ENCODE peak calls at places on chromosomes 4 and X, in six cellular contexts. N, R, Z, I, S and Q are unnamed samples.

GRCh38 chr4:177460460-177460859 is 18.2 kb upstream of the AGA start:
- DNase-seq in N (no peak), R (no peak), Z (no peak), I (no peak), S (no peak), Q (no peak)

GRCh38 chr4:129377131-129377845 is 281.3 kb downstream of the C4orf33 start:
- DNase-seq in N (no peak), R (no peak), Z (no peak), I (no peak), S (no peak), Q (no peak)

GRCh38 chr4:139720806-139721205 is 55.2 kb downstream of the MGST2 start:
- DNase-seq in N (no peak), R (no peak), Z (no peak), I (no peak), S (no peak), Q (no peak)

GRCh38 chr4:101790521-101791188 is at the start of gene BANK1:
- DNase-seq in N (peak; percentile 43), R (no peak), Z (peak; percentile 70), I (peak; percentile 91), S (peak; percentile 1), Q (peak; percentile 73)

GRCh38 chrX:153926863-153927685 is 1.0 kb upstream of the ARHGAP4 start:
- DNase-seq in N (peak; percentile 55), R (peak; percentile 64), Z (peak; percentile 59), I (no peak), S (peak; percentile 72), Q (peak; percentile 85)

GRCh38 chrX:13091111-13091765 is 46.8 kb upstream of the FAM9C start:
- DNase-seq in N (peak; percentile 75), R (no peak), Z (no peak), I (no peak), S (no peak), Q (no peak)

GRCh38 chrX:49155243-49155899 is 7.2 kb upstream of the MAGIX start:
- DNase-seq in N (no peak), R (peak; percentile 79), Z (no peak), I (peak; percentile 51), S (no peak), Q (no peak)

GRCh38 chr4:153248641-153249198 is 44.5 kb downstream of the TRIM2 start:
- DNase-seq in N (no peak), R (no peak), Z (no peak), I (no peak), S (no peak), Q (no peak)

GRCh38 chrX:153640045-153640686 is 6.8 kb upstream of the DUSP9 start:
- DNase-seq in N (no peak), R (no peak), Z (no peak), I (no peak), S (no peak), Q (no peak)

DNA sequence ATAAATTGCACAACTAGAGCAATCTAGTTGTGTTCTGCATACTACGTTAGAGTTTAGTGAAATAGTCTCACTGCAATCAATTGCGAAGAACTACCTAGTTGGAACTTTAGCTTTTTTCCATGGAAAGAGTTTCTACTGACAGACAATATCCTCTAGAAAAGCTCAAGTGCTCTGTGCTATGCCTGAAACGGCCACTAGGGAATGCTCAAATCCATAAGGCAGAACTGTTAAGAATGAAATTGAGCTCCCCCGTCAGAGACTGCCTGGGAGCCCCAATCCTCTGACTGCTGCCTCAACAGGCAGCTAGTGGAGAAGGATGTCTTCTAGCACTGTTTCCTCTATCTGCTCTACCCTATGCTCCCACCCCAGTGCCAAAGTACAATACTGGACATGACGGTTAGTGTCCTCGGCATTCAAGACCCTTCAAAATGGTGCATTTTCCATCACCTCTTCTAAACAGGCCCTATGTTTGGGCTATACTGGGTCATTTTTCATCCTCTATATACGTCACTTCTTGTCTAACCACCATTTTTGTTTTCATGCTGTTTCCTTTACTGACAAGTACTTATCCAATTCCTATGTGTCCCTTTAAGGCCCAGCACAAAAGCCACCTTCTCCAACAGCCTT is 35.3 kb downstream of the FRMD7 start:
- DNase-seq in N (peak; percentile 25), R (peak; percentile 53), Z (peak; percentile 10), I (peak; percentile 57), S (peak; percentile 55), Q (peak; percentile 20)
- TF ChIP-seq TAF1 in N (no peak), R (no peak), Z (no peak), I (no peak), S (no peak), Q (no peak)

DNA sequence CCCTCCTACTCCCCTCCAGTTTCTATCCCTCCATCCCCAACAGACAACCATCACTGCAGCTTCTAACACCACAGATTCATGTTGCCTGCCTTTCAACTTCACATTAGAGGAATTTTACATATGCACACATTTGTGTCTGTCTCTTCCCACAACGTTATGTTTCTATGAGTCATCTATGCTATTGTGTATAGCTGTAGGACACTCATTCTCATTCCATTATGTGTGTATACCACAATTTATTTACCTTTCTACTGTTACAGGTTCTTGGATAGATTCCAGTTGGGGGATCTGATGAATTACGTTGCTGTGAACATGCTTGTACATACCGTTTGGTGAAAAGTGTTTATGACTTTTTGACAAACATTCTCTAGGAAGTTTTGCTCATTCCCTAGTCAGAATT is 58.8 kb upstream of the TRPC3 start:
- DNase-seq in N (no peak), R (no peak), Z (no peak), I (no peak), S (no peak), Q (no peak)
- TF ChIP-seq POLR2AphosphoS5 in N (no peak), R (no peak), Z (no peak), I (no peak), S (no peak), Q (no peak)

DNA sequence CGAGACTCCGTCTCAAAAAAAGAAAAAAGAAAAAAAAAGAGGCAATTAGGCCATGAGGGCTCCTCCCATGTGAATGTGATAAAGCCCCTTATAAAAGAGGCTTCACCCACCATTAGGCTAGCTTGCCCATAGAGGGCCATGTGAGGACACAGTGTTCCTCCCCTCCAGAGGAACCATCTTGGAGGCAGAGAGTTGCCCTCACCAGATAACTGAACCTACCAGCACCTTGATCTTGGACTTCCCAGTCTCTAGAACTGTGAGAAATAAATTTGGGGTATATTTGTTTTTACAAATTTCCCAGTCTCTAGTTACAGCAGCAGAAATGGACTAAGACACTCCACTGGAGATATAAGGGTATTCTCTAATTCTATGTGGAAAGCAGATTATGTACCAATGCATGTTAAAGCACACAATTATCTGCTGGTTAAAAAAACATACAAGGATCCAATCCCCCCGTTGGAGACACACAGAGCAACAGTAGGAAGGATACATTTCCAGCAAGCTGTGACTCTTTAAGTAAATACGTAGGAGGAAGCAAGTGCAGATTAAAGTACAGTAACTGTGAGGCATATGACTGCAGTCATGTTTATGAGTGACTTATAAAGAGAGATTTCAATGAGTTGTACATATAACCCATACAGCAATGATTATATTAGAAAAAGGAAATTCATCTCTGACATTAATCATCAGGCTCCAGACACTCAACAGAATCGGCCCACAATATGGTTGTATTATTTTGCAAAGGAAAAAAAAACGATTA is 21.4 kb downstream of the SH3RF1 start:
- DNase-seq in N (no peak), R (no peak), Z (no peak), I (no peak), S (peak; percentile 90), Q (no peak)
- TF ChIP-seq POLR2A in N (no peak), R (no peak), Z (no peak), I (no peak), S (no peak), Q (no peak)

DNA sequence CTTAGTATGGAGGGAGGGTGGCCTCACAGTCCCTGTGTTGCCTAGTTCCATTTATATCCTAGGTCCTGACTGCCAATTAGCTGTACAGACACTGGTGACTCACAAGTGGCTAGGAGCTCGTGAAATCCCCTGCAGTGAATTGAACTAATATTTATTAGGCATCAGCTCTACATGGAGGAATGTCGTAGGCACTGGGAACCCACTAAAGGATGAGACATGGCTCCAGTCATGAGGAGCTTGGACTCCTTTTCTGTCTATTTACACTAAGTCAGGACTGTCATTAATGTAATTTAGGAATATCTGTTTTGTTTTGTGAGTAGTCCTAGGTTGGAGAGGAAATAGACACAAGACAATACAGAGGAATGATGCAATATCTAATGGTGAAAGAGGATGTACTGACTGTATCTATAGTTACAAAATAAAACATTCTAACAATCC is 67.7 kb downstream of the MID1IP1 start:
- DNase-seq in N (no peak), R (no peak), Z (no peak), I (no peak), S (no peak), Q (no peak)
- TF ChIP-seq TAF1 in N (no peak), R (no peak), Z (no peak), I (no peak), S (no peak), Q (no peak)

GRCh38 chr4:86118696-86119095 is 241.2 kb downstream of the MAPK10 start:
- DNase-seq in N (no peak), R (no peak), Z (no peak), I (no peak), S (no peak), Q (no peak)

GRCh38 chr4:86114563-86114962 is 245.3 kb downstream of the MAPK10 start:
- DNase-seq in N (no peak), R (no peak), Z (no peak), I (no peak), S (no peak), Q (no peak)

DNA sequence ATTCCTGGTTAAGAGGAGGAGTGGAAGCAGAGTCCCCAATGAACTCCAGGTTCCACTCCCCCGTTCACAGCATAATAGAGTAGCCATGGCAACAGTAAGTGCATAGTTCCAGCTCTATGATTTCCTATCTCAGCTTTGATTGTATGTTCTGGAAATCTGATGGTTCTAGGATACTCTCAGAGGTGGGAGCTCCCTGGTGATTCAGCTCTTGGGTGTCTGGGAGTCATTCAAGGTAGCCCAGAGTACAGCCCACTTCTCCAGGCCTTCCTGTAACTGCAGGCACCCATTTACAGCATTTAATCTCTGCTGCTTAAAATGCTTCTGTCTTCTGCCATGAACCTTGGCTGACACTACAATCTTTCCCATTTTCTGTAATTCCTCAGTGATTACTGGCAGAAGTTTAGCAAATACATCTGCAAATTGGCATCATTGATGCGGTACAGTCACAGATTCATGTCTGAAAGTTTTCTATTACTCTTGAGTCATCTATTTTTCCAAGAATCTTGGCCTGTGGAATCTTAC is 242.0 kb downstream of the MAPK10 start:
- DNase-seq in N (no peak), R (no peak), Z (no peak), I (no peak), S (no peak), Q (no peak)
- TF ChIP-seq POLR2AphosphoS5 in N (no peak), R (no peak), Z (no peak), I (no peak), S (no peak), Q (no peak)

GRCh38 chr4:4971796-4972195 is 47.5 kb downstream of the CYTL1 start:
- DNase-seq in N (no peak), R (no peak), Z (no peak), I (no peak), S (no peak), Q (no peak)

GRCh38 chr4:4969298-4969697 is 50.0 kb downstream of the CYTL1 start:
- DNase-seq in N (no peak), R (peak; percentile 25), Z (no peak), I (no peak), S (no peak), Q (no peak)

GRCh38 chr4:4962928-4963327 is 56.3 kb downstream of the CYTL1 start:
- DNase-seq in N (no peak), R (no peak), Z (no peak), I (no peak), S (no peak), Q (no peak)

DNA sequence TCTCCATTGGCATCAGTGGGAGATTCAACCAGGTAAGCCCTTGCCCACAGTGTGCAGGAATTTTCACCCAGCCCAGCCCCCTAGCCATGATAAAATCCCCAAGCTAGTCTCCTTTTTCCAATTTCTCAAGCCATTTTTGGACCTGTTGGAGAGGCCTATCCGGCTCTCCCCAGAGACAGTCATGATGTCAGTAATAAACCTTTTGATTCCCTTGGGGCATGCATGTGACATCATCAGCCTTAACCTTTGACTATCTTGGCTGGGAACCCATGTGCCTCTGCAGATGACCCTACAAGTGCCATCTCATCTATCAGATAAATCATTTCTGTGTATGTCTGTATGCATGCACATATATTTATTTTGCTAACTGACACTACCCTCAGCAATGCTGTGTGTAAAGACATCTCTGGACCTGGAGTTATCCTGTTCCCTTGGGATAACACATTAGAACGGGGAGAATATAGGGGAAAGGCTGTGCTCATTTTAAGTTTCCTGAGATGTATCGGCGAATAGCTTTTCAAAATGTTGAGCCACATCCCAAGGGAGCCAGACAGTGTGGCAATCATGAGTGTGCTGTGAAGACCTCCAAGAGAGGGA is 51.0 kb downstream of the CYTL1 start:
- DNase-seq in N (no peak), R (no peak), Z (no peak), I (no peak), S (no peak), Q (no peak)
- TF ChIP-seq POLR2A in N (no peak), R (no peak), Z (no peak), I (no peak), S (no peak), Q (no peak)